ENCODE peak calls at places on chromosomes 11 and 22, in nine cellular contexts. X, W, K, Q, E, M, J, V and H are unnamed samples.

GRCh38 chr22:44753189-44754042 is 1.0 kb downstream of the ARHGAP8 start:
- DNase-seq in X (peak), W (no peak), K (no peak), Q (peak), E (no peak), M (no peak), J (peak), V (no peak), H (peak)

GRCh38 chr11:64498151-64498550 is 92.9 kb upstream of the SLC22A12 start:
- DNase-seq in X (no peak), W (no peak), K (no peak), Q (no peak), E (no peak), M (no peak), J (no peak), V (no peak), H (no peak)

GRCh38 chr11:422249-422656 is 7.5 kb upstream of the SIGIRR start:
- DNase-seq in X (peak), W (no peak), K (no peak), Q (no peak), E (no peak), M (peak), J (no peak), V (no peak), H (no peak)

GRCh38 chr11:72799441-72799840 is 5.6 kb upstream of the STARD10 start:
- DNase-seq in X (no peak), W (no peak), K (no peak), Q (no peak), E (no peak), M (no peak), J (no peak), V (no peak), H (no peak)

GRCh38 chr11:92827132-92827531 is 142.3 kb upstream of the MTNR1B start:
- DNase-seq in X (no peak), W (no peak), K (no peak), Q (peak), E (no peak), M (no peak), J (no peak), V (no peak), H (no peak)

GRCh38 chr11:77130763-77131513 is 2.9 kb downstream of the MYO7A start:
- DNase-seq in X (peak), W (no peak), K (no peak), Q (peak), E (peak), M (peak), J (no peak), V (no peak), H (no peak)

GRCh38 chr22:46592390-46592872 is 27.8 kb upstream of the GRAMD4 start:
- DNase-seq in X (peak), W (peak), K (no peak), Q (peak), E (no peak), M (no peak), J (no peak), V (peak), H (no peak)

GRCh38 chr11:296206-296975 is 2.9 kb downstream of the IFITM5 start:
- DNase-seq in X (peak), W (peak), K (peak), Q (no peak), E (no peak), M (peak), J (no peak), V (no peak), H (no peak)

GRCh38 chr11:48109046-48109666 is 107.5 kb upstream of the OR4B1 start:
- DNase-seq in X (no peak), W (no peak), K (no peak), Q (peak), E (no peak), M (no peak), J (no peak), V (no peak), H (no peak)

GRCh38 chr22:27749597-27750225 is 51.8 kb downstream of the MN1 start:
- DNase-seq in X (no peak), W (no peak), K (no peak), Q (peak), E (no peak), M (peak), J (no peak), V (no peak), H (no peak)

GRCh38 chr11:46920709-46921108 is 2.4 kb upstream of the LRP4 start:
- DNase-seq in X (no peak), W (no peak), K (no peak), Q (peak), E (no peak), M (no peak), J (no peak), V (peak), H (peak)

GRCh38 chr11:86209806-86210657 is 34.5 kb upstream of the EED start:
- DNase-seq in X (no peak), W (no peak), K (no peak), Q (no peak), E (no peak), M (no peak), J (no peak), V (no peak), H (no peak)

GRCh38 chr11:122756417-122756816 is 81.9 kb upstream of the CRTAM start:
- DNase-seq in X (no peak), W (peak), K (peak), Q (no peak), E (peak), M (no peak), J (no peak), V (no peak), H (no peak)

GRCh38 chr22:40654522-40655167 is 18.1 kb upstream of the MRTFA start:
- DNase-seq in X (no peak), W (no peak), K (no peak), Q (peak), E (peak), M (peak), J (peak), V (no peak), H (no peak)
- TF ChIP-seq CTCF in X (no peak), W (no peak), K (peak), Q (peak), E (peak), M (peak), J (no peak), V (peak), H (peak)

GRCh38 chr11:60878245-60879101 is 11.1 kb downstream of the ZP1 start:
- DNase-seq in X (no peak), W (no peak), K (peak), Q (no peak), E (no peak), M (no peak), J (no peak), V (no peak), H (no peak)

GRCh38 chr11:60873533-60873932 is 6.2 kb downstream of the ZP1 start:
- DNase-seq in X (no peak), W (no peak), K (peak), Q (no peak), E (no peak), M (no peak), J (no peak), V (no peak), H (no peak)

GRCh38 chr11:60874421-60875365 is 7.4 kb downstream of the ZP1 start:
- DNase-seq in X (no peak), W (no peak), K (peak), Q (no peak), E (no peak), M (no peak), J (no peak), V (no peak), H (no peak)

GRCh38 chr11:60875366-60875720 is 8.0 kb downstream of the ZP1 start:
- DNase-seq in X (no peak), W (no peak), K (peak), Q (no peak), E (no peak), M (no peak), J (no peak), V (no peak), H (no peak)

DNA sequence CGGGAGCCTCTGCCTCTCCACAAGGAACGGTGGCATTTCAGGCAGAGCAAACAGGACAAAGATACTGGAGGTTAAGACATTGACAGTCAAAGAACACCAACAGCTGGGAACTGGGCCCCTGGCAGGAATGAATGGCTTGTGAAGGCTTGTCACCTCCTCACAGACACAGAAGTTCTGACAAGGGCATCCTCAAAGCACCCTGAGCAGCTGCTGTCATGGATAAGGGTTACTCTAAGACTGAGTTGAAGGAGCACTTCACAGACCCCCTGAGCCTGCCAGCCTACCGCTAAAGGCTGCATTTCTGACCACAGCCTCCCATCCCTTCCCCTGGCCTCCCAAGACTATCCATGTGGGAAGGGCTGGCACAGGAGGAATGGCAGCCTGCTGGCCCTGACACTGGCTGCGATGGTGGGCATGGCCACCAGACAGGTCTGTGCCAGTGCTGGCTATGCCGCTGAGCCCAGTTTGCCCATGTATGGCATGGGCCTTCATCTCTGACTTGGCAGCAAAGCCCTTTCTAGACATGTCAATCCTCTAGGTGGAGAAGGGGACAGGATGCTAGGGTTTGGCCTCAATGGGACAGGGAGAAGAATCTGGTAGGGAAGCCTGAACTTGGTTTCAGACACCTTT is 8.6 kb downstream of the ZP1 start:
- DNase-seq in X (no peak), W (no peak), K (peak), Q (no peak), E (no peak), M (no peak), J (no peak), V (no peak), H (no peak)
- H3K4me3 ChIP-seq in X (no peak), W (no peak), K (no peak), Q (no peak), E (no peak), M (no peak), J (no peak), V (no peak), H (no peak)

DNA sequence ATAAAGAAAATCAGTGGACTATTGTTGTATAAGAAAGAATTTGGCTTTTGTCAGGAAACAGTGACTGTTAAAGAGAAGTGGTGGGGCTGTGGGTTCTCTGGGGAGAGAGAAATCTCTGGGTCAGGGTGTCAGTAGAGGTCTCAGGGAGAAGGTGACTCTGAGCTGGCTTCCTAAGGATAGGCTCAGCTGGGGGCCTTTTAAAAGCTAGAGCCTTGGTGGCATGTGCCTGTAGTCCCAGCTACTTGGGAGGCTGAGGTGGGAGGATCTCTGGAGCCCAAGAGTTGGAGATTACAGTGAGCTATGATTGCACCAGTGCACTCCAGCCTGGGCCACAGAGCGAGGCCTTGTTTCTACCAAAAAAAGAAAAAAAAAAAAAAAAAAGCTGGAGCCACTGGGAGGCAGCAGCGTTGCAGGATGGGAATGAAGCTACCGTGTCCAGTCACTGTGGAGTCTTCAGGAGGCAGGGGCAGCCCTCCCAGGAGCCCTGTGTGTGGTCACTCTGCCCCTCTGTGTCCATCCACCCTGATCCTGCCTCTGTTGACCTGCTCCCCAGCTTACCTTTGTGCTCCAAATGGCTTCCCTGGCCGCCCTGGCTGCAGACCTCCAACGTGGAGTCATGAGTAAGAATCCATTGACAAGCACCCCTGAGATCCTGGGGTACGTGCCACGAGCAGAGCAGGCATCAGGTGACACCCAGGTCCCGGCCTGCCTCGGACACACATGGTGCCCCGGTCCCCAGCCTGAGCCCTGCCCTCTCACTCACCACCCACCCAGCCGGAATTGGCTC is 5.4 kb upstream of the MIF start:
- DNase-seq in X (no peak), W (no peak), K (no peak), Q (peak), E (no peak), M (no peak), J (no peak), V (no peak), H (no peak)
- TF ChIP-seq CTCF in X (no peak), W (no peak), K (no peak), Q (no peak), E (no peak), M (no peak), J (no peak), V (no peak), H (peak)

DNA sequence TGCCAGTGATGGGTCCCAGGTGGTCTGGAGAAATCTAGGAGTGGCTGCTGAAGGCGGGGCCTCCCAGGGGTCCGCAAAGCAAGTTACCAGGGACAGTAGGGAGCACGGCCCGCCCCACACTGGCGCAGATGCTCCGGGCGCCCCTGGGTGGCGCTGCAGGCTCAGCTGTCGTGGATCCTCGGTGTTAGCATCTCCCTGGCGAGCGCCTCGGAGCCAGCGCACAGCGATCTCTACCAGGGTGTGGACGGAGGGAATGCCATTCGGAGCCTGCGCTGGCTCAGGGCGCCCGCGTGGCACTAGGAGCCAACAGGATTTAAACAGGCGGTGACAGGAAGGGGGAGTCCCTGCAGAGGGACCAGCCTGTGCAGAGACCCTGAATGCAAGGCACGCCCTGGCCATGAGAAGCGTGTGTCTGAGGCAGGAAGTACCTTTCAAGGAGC is 20.2 kb downstream of the FADS3 start:
- DNase-seq in X (peak), W (peak), K (peak), Q (peak), E (peak), M (peak), J (peak), V (no peak), H (peak)
- H3K4me3 ChIP-seq in X (no peak), W (no peak), K (no peak), Q (no peak), E (no peak), M (no peak), J (no peak), V (no peak), H (peak)

DNA sequence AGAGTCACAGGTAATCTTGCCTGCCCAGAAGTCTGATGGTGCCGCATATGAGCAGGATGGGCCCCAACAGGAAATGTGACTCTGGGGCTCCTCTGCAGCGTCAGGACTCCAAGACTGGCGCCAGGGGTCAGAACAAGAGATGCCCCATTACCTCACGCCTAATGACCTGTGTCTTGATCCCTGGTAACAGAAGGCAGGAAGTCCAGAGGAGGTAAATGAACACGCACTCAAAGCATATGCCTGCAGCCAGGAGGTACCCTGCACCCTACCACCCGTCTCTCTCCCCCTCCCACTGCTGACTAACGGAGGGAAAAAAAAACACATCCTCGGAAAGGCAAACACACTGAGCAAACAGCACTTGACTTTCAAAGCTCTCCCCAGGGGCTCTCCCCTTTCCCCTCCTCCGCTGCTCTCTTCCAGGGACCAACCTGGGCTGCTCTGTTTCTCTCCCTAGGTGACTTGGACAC is 37.3 kb downstream of the ABCC8 start:
- DNase-seq in X (no peak), W (no peak), K (no peak), Q (no peak), E (no peak), M (no peak), J (no peak), V (peak), H (no peak)
- TF ChIP-seq CTCF in X (no peak), W (no peak), K (no peak), Q (no peak), E (no peak), M (no peak), J (no peak), V (no peak), H (no peak)

DNA sequence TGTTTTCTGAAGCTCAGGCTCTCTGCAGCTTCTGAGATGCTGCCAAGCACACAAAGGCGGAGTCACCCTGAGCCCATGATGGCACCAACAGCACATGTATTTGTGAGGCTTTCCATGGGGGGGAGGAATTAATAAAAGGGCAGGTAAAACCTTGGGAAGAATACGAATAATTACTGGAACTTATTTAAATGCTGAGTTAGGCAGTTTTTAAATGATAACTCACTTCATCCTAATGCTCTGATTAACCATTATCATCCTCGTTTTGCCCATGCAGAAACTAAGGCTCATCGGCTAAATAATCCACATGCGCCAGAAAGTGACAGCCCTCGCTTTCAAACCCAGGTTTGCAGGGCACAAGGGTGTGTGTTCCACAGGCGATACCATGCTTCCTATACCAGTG is 35.4 kb downstream of the LARGE1 start:
- DNase-seq in X (no peak), W (no peak), K (no peak), Q (no peak), E (no peak), M (no peak), J (no peak), V (no peak), H (no peak)
- H3K4me3 ChIP-seq in X (no peak), W (no peak), K (no peak), Q (no peak), E (no peak), M (no peak), J (no peak), V (no peak), H (no peak)

GRCh38 chr11:12502950-12503579 is 125.7 kb downstream of the PARVA start:
- DNase-seq in X (no peak), W (no peak), K (no peak), Q (peak), E (no peak), M (no peak), J (no peak), V (no peak), H (no peak)
- TF ChIP-seq CTCF in X (no peak), W (no peak), K (no peak), Q (no peak), E (no peak), M (no peak), J (no peak), V (no peak), H (no peak)

DNA sequence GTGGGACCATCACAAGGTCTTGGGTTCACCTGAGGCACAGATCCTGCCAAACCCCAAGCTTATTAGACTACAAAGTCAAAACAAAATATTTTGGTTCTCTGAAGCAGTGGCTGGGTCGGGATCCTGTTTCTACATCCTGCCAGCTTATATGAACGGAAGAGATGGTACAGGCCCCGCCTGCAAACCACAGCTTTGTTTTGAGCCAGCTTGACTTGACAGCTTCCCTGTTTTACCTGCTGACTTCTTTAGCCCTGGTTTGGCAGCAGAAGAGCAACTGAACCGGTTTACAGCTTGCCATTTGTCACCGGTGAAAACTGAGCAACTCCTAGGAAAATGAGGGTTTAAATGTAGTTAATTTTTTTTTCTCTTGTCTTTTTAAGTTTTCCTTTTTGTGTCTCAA is 11.4 kb downstream of the PACS1 start:
- DNase-seq in X (no peak), W (peak), K (no peak), Q (no peak), E (no peak), M (no peak), J (peak), V (no peak), H (no peak)
- H3K4me3 ChIP-seq in X (no peak), W (peak), K (no peak), Q (no peak), E (no peak), M (no peak), J (no peak), V (no peak), H (no peak)

GRCh38 chr11:14425621-14426020 is 66.6 kb upstream of the RRAS2 start:
- DNase-seq in X (no peak), W (no peak), K (no peak), Q (no peak), E (no peak), M (no peak), J (no peak), V (no peak), H (no peak)
- TF ChIP-seq CTCF in X (no peak), W (no peak), K (no peak), Q (no peak), E (no peak), M (no peak), J (no peak), V (no peak), H (no peak)